ENCODE peak calls at places on chromosome 11, in ten cellular contexts. I is nucleus accumbens, U is NAMALWA, G is left ventricle myocardium superior, Q is NCI-H2081, T is hippocampal formation, N is uterus, H is sciatic nerve, A is Kasumi-1, S is pulmonary artery endothelial cell. F is an unnamed sample.

GRCh38 chr11:124760205-124760652 is 1.9 kb downstream of the ESAM start:
- DNase-seq in U (peak), N (no peak), A (peak), T (no peak), S (no peak), Q (no peak), G (peak), H (no peak), I (no peak), F (no peak)

GRCh38 chr11:69245041-69245440 is 48.9 kb upstream of the MYEOV start:
- DNase-seq in Q (no peak), I (no peak), A (no peak), G (no peak), T (no peak), H (no peak), U (no peak), S (no peak), N (no peak), F (no peak)

GRCh38 chr11:4464216-4465159 is 15.4 kb downstream of the OR52K2 start:
- DNase-seq in Q (no peak), G (no peak), I (no peak), S (no peak), T (no peak), H (no peak), U (no peak), A (no peak), N (no peak), F (no peak)

GRCh38 chr11:129946256-129946655 is 50.9 kb upstream of the NFRKB start:
- DNase-seq in U (no peak), Q (no peak), G (no peak), N (no peak), A (no peak), I (no peak), H (no peak), S (no peak), T (no peak), F (no peak)

GRCh38 chr11:29251738-29252137 is 765.1 kb downstream of the KCNA4 start:
- DNase-seq in H (no peak), N (no peak), S (no peak), I (no peak), U (peak), Q (no peak), A (peak), T (no peak), G (no peak), F (no peak)

GRCh38 chr11:6655790-6656580 is at the start of gene DCHS1:
- DNase-seq in N (peak), A (no peak), S (no peak), H (no peak), T (no peak), U (no peak), Q (no peak), G (peak), I (peak), F (no peak)

GRCh38 chr11:65435330-65435931 is 12.8 kb downstream of the NEAT1 start:
- DNase-seq in G (no peak), S (no peak), N (peak), Q (no peak), H (peak), A (no peak), T (no peak), I (no peak), U (no peak), F (no peak)

GRCh38 chr11:65445101-65445603 is 22.6 kb downstream of the NEAT1 start:
- DNase-seq in S (no peak), U (no peak), H (no peak), T (no peak), I (no peak), N (no peak), A (no peak), Q (no peak), G (no peak), F (no peak)

GRCh38 chr11:6638437-6638836 is 17.2 kb downstream of the DCHS1 start:
- DNase-seq in T (no peak), S (no peak), I (no peak), A (no peak), U (no peak), Q (no peak), N (no peak), G (no peak), H (no peak), F (no peak)

GRCh38 chr11:67309166-67309565 is 5.8 kb downstream of the SSH3 start:
- DNase-seq in Q (no peak), I (no peak), S (no peak), H (peak), A (no peak), G (no peak), U (peak), T (no peak), N (no peak), F (no peak)

GRCh38 chr11:117181586-117182550 is 3.3 kb downstream of the SIDT2 start:
- DNase-seq in G (no peak), T (no peak), H (peak), I (no peak), Q (no peak), U (no peak), S (no peak), N (no peak), A (no peak), F (no peak)

GRCh38 chr11:124644426-124645280 is 22.0 kb downstream of the TBRG1 start:
- DNase-seq in H (no peak), T (peak), N (peak), S (peak), Q (peak), G (peak), A (peak), U (peak), I (peak), F (no peak)

GRCh38 chr11:62108017-62108750 is 15.6 kb upstream of the INCENP start:
- DNase-seq in T (peak), G (no peak), A (peak), H (no peak), Q (peak), I (no peak), U (peak), N (peak), S (peak), F (no peak)

GRCh38 chr11:25941353-25941752 is 390.6 kb upstream of the ANO3 start:
- DNase-seq in S (no peak), I (no peak), G (no peak), U (no peak), A (no peak), N (no peak), Q (no peak), T (no peak), H (no peak), F (no peak)

GRCh38 chr11:27212248-27212780 is 150.7 kb downstream of the CCDC34 start:
- DNase-seq in N (no peak), A (no peak), H (no peak), I (no peak), Q (no peak), G (no peak), S (no peak), U (no peak), T (no peak), F (no peak)

GRCh38 chr11:118003021-118003423 is 16.8 kb downstream of the IL10RA start:
- DNase-seq in S (no peak), I (no peak), A (peak), G (no peak), N (no peak), H (no peak), T (no peak), Q (no peak), U (no peak), F (peak)

GRCh38 chr11:57896641-57897145 is 127.0 kb upstream of the OR9Q1 start:
- DNase-seq in G (no peak), I (no peak), H (no peak), N (no peak), Q (no peak), S (no peak), U (no peak), T (no peak), A (no peak), F (no peak)